ENCODE peak calls at places on chromosomes 12 and 14, in five cellular contexts. R, Y, N, Q and O are unnamed samples.

GRCh38 chr12:116201908-116202307 is 75.6 kb downstream of the MED13L start:
- DNase-seq in Y (no peak), R (no peak), Q (no peak), N (peak; percentile 78), O (no peak)

GRCh38 chr12:95838125-95838524 is 20.6 kb upstream of the SNRPF start:
- DNase-seq in N (peak; percentile 49), Q (no peak), Y (no peak), R (no peak), O (no peak)

GRCh38 chr12:106903241-106903950 is 52.3 kb upstream of the TMEM263 start:
- DNase-seq in R (peak; percentile 62), N (peak; percentile 25), Q (peak; percentile 68), Y (peak; percentile 92), O (no peak)

GRCh38 chr12:58819345-58819744 is 101.0 kb downstream of the LRIG3 start:
- DNase-seq in Y (peak; percentile 69), N (no peak), R (no peak), Q (no peak), O (no peak)

GRCh38 chr14:93857500-93857899 is 69.2 kb upstream of the PRIMA1 start:
- DNase-seq in R (no peak), Q (no peak), Y (peak; percentile 52), N (no peak), O (no peak)

GRCh38 chr12:98754095-98754494 is 109.0 kb downstream of the APAF1 start:
- DNase-seq in Y (no peak), Q (no peak), N (peak; percentile 88), R (no peak), O (no peak)

GRCh38 chr12:12474931-12475485 is 87.7 kb downstream of the DUSP16 start:
- DNase-seq in Q (no peak), R (no peak), N (no peak), Y (no peak), O (no peak)

GRCh38 chr14:29220077-29220476 is 453.5 kb downstream of the FOXG1 start:
- DNase-seq in N (no peak), R (no peak), Q (no peak), Y (no peak), O (no peak)

GRCh38 chr14:64702493-64703392 is 1.5 kb upstream of the PLEKHG3 start:
- DNase-seq in Q (no peak), N (no peak), R (peak; percentile 44), Y (peak; percentile 98), O (peak; percentile 71)

GRCh38 chr14:21526672-21527319 is 650 bp upstream of the SALL2 start:
- DNase-seq in Q (no peak), Y (peak; percentile 97), N (no peak), R (no peak), O (no peak)

GRCh38 chr12:104792570-104792969 is 165.5 kb downstream of the SLC41A2 start:
- DNase-seq in R (peak; percentile 55), Q (no peak), Y (no peak), N (peak; percentile 94), O (no peak)

GRCh38 chr14:80996049-80996901 is 40.9 kb downstream of the TSHR start:
- DNase-seq in N (peak; percentile 65), Y (peak; percentile 60), R (peak; percentile 53), Q (no peak), O (no peak)

GRCh38 chr12:78060186-78060585 is 229.5 kb downstream of the NAV3 start:
- DNase-seq in Y (no peak), R (no peak), N (peak; percentile 74), Q (no peak), O (no peak)

GRCh38 chr12:93707836-93708235 is 30.7 kb downstream of the CRADD start:
- DNase-seq in Y (no peak), R (no peak), N (peak; percentile 78), Q (no peak), O (no peak)

GRCh38 chr12:90978117-90978770 is 23.3 kb upstream of the CCER1 start:
- DNase-seq in R (no peak), Q (no peak), Y (peak; percentile 55), N (peak; percentile 48), O (no peak)

GRCh38 chr14:89399594-89400068 is 17.4 kb downstream of the FOXN3 start:
- DNase-seq in Q (no peak), N (peak; percentile 86), Y (peak; percentile 97), R (no peak), O (no peak)

GRCh38 chr12:105899589-105899988 is 239.2 kb downstream of the NUAK1 start:
- DNase-seq in N (no peak), Q (no peak), Y (no peak), R (no peak), O (no peak)

GRCh38 chr12:15688202-15688736 is 100.9 kb downstream of the EPS8 start:
- DNase-seq in N (no peak), R (no peak), Y (peak; percentile 55), Q (no peak), O (no peak)

GRCh38 chr12:104276192-104277131 is 27.1 kb upstream of the EID3 start:
- DNase-seq in Y (no peak), R (no peak), N (no peak), Q (no peak), O (no peak)

GRCh38 chr12:123269980-123270379 is 1.7 kb downstream of the CDK2AP1 start:
- DNase-seq in Y (peak; percentile 46), R (no peak), Q (no peak), N (no peak), O (no peak)

GRCh38 chr14:90388982-90389381 is 7.8 kb upstream of the CALM1 start:
- DNase-seq in N (no peak), Q (no peak), R (no peak), Y (no peak), O (no peak)

GRCh38 chr12:117012189-117012805 is 86.9 kb downstream of the TESC start:
- DNase-seq in Y (no peak), N (peak; percentile 39), R (no peak), Q (no peak), O (no peak)

GRCh38 chr12:111256629-111257434 is 112.1 kb downstream of the PHETA1 start:
- DNase-seq in Q (no peak), N (no peak), R (no peak), Y (no peak), O (no peak)

GRCh38 chr14:67207810-67208209 is 18.6 kb downstream of the GARIN2 start:
- DNase-seq in Y (no peak), Q (no peak), N (no peak), R (no peak), O (no peak)

GRCh38 chr14:64540208-64541202 is at the start of gene HSPA2:
- DNase-seq in R (peak; percentile 99), Y (peak; percentile 100), Q (peak; percentile 87), N (peak; percentile 99), O (peak; percentile 100)

GRCh38 chr14:96274122-96274910 is 18.3 kb downstream of the BDKRB1 start:
- DNase-seq in N (peak; percentile 97), Q (no peak), R (no peak), Y (no peak), O (no peak)

GRCh38 chr12:132222096-132222807 is 78.0 kb downstream of the NOC4L start:
- DNase-seq in Q (peak; percentile 35), R (no peak), Y (peak; percentile 35), N (no peak), O (no peak)

GRCh38 chr12:2353281-2353680 is 300.5 kb downstream of the CACNA1C start:
- DNase-seq in Y (no peak), N (no peak), R (no peak), Q (no peak), O (peak; percentile 62)

DNA sequence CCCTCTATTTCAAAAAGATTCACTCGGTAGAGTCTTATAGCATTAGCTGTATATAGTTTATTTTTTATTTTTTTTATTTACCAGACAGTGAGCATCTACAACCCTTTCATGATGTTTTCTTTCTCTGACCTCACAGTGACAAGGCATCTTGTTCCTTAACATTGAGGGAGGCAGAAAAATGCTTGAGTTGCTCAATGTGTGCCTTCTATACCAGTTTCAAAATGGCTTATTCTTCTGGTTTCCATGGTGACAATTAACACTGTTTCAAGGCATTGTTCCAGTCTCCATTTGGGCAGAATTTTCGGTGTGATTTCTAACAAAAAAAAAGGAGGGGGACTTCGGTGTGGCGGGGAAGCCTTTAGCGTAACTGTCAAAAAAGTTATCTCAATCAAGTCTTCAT is 209.7 kb upstream of the NPAS3 start:
- DNase-seq in R (no peak), N (no peak), Y (no peak), Q (no peak), O (no peak)
- H3K27ac ChIP-seq in R (no peak overlapping the region), N (no peak overlapping the region), Y (no peak overlapping the region), Q (no peak overlapping the region), O (no peak overlapping the region)

DNA sequence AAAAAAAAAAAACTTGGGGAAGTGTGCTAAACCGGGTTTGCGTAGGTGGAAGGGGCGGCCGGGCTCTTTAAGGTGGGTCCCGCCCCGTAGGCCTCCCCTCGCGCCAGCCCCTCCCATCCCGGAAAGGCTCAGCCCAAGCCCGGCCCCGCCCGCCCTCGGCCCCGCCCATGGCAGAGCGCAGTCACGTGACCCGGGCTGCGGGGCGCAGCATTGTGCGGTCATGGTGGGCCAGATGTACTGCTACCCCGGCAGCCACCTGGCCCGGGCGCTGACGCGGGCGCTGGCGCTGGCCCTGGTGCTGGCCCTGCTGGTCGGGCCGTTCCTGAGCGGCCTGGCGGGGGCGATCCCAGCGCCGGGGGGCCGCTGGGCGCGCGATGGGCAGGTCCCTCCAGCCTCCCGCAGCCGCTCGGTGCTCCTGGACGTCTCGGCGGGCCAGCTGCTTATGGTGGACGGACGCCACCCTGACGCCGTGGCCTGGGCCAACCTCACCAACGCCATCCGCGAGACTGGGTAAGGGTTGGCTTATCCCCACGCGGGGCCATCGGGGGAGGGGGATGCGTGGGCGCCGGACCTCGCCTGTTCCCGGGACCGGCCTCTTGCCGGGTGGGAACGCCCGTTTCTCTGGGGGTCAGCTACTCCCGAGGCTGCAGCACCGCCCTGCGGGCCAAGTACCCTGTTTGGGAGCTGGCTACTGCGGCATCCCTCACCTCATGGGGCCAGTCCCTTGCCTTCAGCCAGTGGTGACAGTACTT is at the start of gene PLBD2:
- DNase-seq in R (peak; percentile 96), N (peak; percentile 81), Y (peak; percentile 97), Q (peak; percentile 94), O (peak; percentile 97)
- TF ChIP-seq CTCF in R (no peak), N (no peak), Y (peak; percentile 29), Q (no peak), O (no peak)

GRCh38 chr12:108886873-108887629 is 7.2 kb downstream of the DAO start:
- DNase-seq in N (no peak), Q (no peak), Y (no peak), R (no peak), O (no peak)

GRCh38 chr12:108884116-108885012 is 4.5 kb downstream of the DAO start:
- DNase-seq in R (no peak), N (no peak), Q (peak; percentile 40), Y (peak; percentile 82), O (no peak)

GRCh38 chr12:108879615-108880254 is at the start of gene DAO:
- DNase-seq in R (no peak), N (no peak), Y (no peak), Q (no peak), O (no peak)

GRCh38 chr12:108876550-108876949 is 3.3 kb upstream of the DAO start:
- DNase-seq in N (no peak), Q (no peak), Y (no peak), R (no peak), O (no peak)

GRCh38 chr12:108881953-108882352 is 2.1 kb downstream of the DAO start:
- DNase-seq in Y (no peak), Q (no peak), R (no peak), N (no peak), O (no peak)
- H3K27ac ChIP-seq in Y (no peak overlapping the region), Q (no peak overlapping the region), R (no peak overlapping the region), N (no peak overlapping the region), O (no peak overlapping the region)

GRCh38 chr12:54017027-54017788 is 8.4 kb downstream of the HOXC8 start:
- DNase-seq in Q (no peak), Y (peak; percentile 71), N (no peak), R (no peak), O (no peak)
- TF ChIP-seq CTCF in Q (no peak), Y (no peak), N (no peak), R (no peak), O (no peak)